ENCODE peak calls at places on chromosomes 13 and 19, in ten cellular contexts. Z is Ammon's horn; M is HFF-Myc; J is activated naive CD4-positive, alpha-beta T cell treated with Interleukin-2 at 50 U/mL for 16 hours; Q is skeletal muscle cell; Y is cerebellar nuclear complex; I is activated CD4-positive, alpha-beta T cell treated with anti-CD3 and anti-CD28 coated beads, Interleukin-2, amount 10 ng/mL, durations not matched to agents 24 days and 14 days; B is stimulated activated CD4-positive, alpha-beta T cell treated with anti-CD3 and anti-CD28 coated beads, Interleukin-15, amount 100 ng/mL, for 1 hour; V is GM04503; P is mesendoderm. R is an unnamed sample.

GRCh38 chr13:38496956-38497355 is 147.3 kb downstream of the UFM1 start:
- DNase-seq in Z (no peak), M (no peak), J (no peak), Q (peak; percentile 12), Y (no peak), I (no peak), B (no peak), V (no peak), P (no peak), R (no peak)

GRCh38 chr13:102190930-102191329 is 210.9 kb downstream of the FGF14 start:
- DNase-seq in Z (no peak), M (no peak), J (no peak), Q (no peak), Y (no peak), I (no peak), B (no peak), V (no peak), P (no peak), R (no peak)

GRCh38 chr13:37127706-37128241 is 22.3 kb upstream of the CSNK1A1L start:
- DNase-seq in Z (peak; percentile 80), M (peak; percentile 52), J (no peak), Q (peak; percentile 87), Y (no peak), I (no peak), B (no peak), V (no peak), P (no peak), R (no peak)

GRCh38 chr13:40016953-40017660 is 361.6 kb downstream of the COG6 start:
- DNase-seq in Z (no peak), M (no peak), J (no peak), Q (no peak), Y (no peak), I (no peak), B (no peak), V (no peak), P (no peak), R (no peak)

GRCh38 chr13:39888865-39889810 is 233.7 kb downstream of the COG6 start:
- DNase-seq in Z (no peak), M (no peak), J (no peak), Q (no peak), Y (no peak), I (no peak), B (no peak), V (no peak), P (peak; percentile 61), R (no peak)

GRCh38 chr13:48414501-48414900 is 1.6 kb upstream of the LPAR6 start:
- DNase-seq in Z (no peak), M (no peak), J (no peak), Q (no peak), Y (no peak), I (no peak), B (no peak), V (no peak), P (no peak), R (no peak)

GRCh38 chr19:46955813-46956371 is 63.7 kb upstream of the NPAS1 start:
- DNase-seq in Z (no peak), M (no peak), J (peak; percentile 28), Q (no peak), Y (no peak), I (peak; percentile 70), B (no peak), V (no peak), P (no peak), R (no peak)

GRCh38 chr13:102948006-102948405 is 102.2 kb downstream of the ERCC5 start:
- DNase-seq in Z (peak; percentile 91), M (no peak), J (no peak), Q (no peak), Y (peak; percentile 8), I (no peak), B (no peak), V (no peak), P (no peak), R (no peak)

GRCh38 chr19:18128044-18128443 is 24.9 kb upstream of the PIK3R2 start:
- DNase-seq in Z (no peak), M (no peak), J (no peak), Q (no peak), Y (no peak), I (peak; percentile 67), B (no peak), V (no peak), P (no peak), R (no peak)

GRCh38 chr19:16654151-16654550 is 5.8 kb downstream of the SMIM7 start:
- DNase-seq in Z (no peak), M (no peak), J (no peak), Q (no peak), Y (no peak), I (no peak), B (no peak), V (no peak), P (peak; percentile 43), R (no peak)

R was measured in GM12878.